ENCODE peak calls at places on chromosomes 4 and X, in seven cellular contexts. One of them, this sample, is unnamed.

GRCh38 chrX:9785944-9786741 is at the start of gene SHROOM2:
- DNase-seq in GM12878: no peak
- DNase-seq in GM23338: peak
- DNase-seq in K562: peak
- DNase-seq in endothelial cell of umbilical vein: no peak
- DNase-seq in HepG2: no peak
- DNase-seq in H1: no peak
- DNase-seq in this sample: no peak

GRCh38 chr4:884259-884658 is 47.9 kb downstream of the GAK start:
- DNase-seq in K562: no peak
- DNase-seq in endothelial cell of umbilical vein: no peak
- DNase-seq in GM12878: no peak
- DNase-seq in H1: no peak
- DNase-seq in HepG2: no peak
- DNase-seq in GM23338: no peak
- DNase-seq in this sample: no peak

GRCh38 chrX:110418220-110418856 is 59.7 kb downstream of the RTL9 start:
- DNase-seq in endothelial cell of umbilical vein: peak
- DNase-seq in HepG2: no peak
- DNase-seq in GM12878: no peak
- DNase-seq in GM23338: peak
- DNase-seq in H1: no peak
- DNase-seq in K562: peak
- DNase-seq in this sample: no peak

GRCh38 chr4:179059396-179059795 is 1617.2 kb upstream of the AGA start:
- DNase-seq in K562: no peak
- DNase-seq in H1: no peak
- DNase-seq in GM12878: no peak
- DNase-seq in endothelial cell of umbilical vein: no peak
- DNase-seq in HepG2: no peak
- DNase-seq in GM23338: no peak
- DNase-seq in this sample: no peak

GRCh38 chr4:56723201-56723605 is 42.1 kb upstream of the HOPX start:
- DNase-seq in GM12878: no peak
- DNase-seq in K562: no peak
- DNase-seq in H1: no peak
- DNase-seq in endothelial cell of umbilical vein: no peak
- DNase-seq in GM23338: no peak
- DNase-seq in HepG2: no peak
- DNase-seq in this sample: no peak

GRCh38 chr4:101201421-101201820 is 145.9 kb downstream of the PPP3CA start:
- DNase-seq in GM12878: no peak
- DNase-seq in H1: no peak
- DNase-seq in HepG2: no peak
- DNase-seq in endothelial cell of umbilical vein: no peak
- DNase-seq in GM23338: no peak
- DNase-seq in K562: no peak
- DNase-seq in this sample: no peak

GRCh38 chr4:54940996-54941395 is 184.4 kb downstream of the KDR start:
- DNase-seq in GM12878: no peak
- DNase-seq in HepG2: no peak
- DNase-seq in K562: no peak
- DNase-seq in endothelial cell of umbilical vein: no peak
- DNase-seq in H1: no peak
- DNase-seq in GM23338: no peak
- DNase-seq in this sample: no peak

GRCh38 chrX:35890699-35891098 is 28.8 kb upstream of the CFAP47 start:
- DNase-seq in H1: peak
- DNase-seq in endothelial cell of umbilical vein: no peak
- DNase-seq in HepG2: peak
- DNase-seq in GM23338: peak
- DNase-seq in K562: peak
- DNase-seq in GM12878: no peak
- DNase-seq in this sample: no peak

GRCh38 chrX:22922961-22923360 is 76.8 kb upstream of the DDX53 start:
- DNase-seq in GM23338: no peak
- DNase-seq in H1: no peak
- DNase-seq in K562: no peak
- DNase-seq in HepG2: no peak
- DNase-seq in GM12878: no peak
- DNase-seq in endothelial cell of umbilical vein: no peak
- DNase-seq in this sample: no peak

GRCh38 chr4:4860803-4861591 is 1.5 kb downstream of the MSX1 start:
- DNase-seq in K562: peak
- DNase-seq in GM12878: no peak
- DNase-seq in GM23338: peak
- DNase-seq in H1: no peak
- DNase-seq in HepG2: peak
- DNase-seq in endothelial cell of umbilical vein: peak
- DNase-seq in this sample: no peak

GRCh38 chrX:41491267-41492004 is 44.3 kb downstream of the NYX start:
- DNase-seq in GM12878: no peak
- DNase-seq in endothelial cell of umbilical vein: peak
- DNase-seq in HepG2: no peak
- DNase-seq in K562: no peak
- DNase-seq in GM23338: peak
- DNase-seq in H1: no peak
- DNase-seq in this sample: peak

GRCh38 chr4:153530284-153530995 is 64.3 kb downstream of the TMEM131L start:
- DNase-seq in GM23338: no peak
- DNase-seq in endothelial cell of umbilical vein: peak
- DNase-seq in GM12878: no peak
- DNase-seq in H1: no peak
- DNase-seq in HepG2: no peak
- DNase-seq in K562: no peak
- DNase-seq in this sample: no peak

GRCh38 chr4:40672528-40673522 is 43.2 kb upstream of the RBM47 start:
- DNase-seq in GM12878: peak
- DNase-seq in HepG2: peak
- DNase-seq in GM23338: peak
- DNase-seq in K562: no peak
- DNase-seq in H1: peak
- DNase-seq in endothelial cell of umbilical vein: peak
- DNase-seq in this sample: peak

GRCh38 chr4:88791274-88791673 is 93.6 kb upstream of the NAP1L5 start:
- DNase-seq in GM12878: no peak
- DNase-seq in K562: no peak
- DNase-seq in endothelial cell of umbilical vein: peak
- DNase-seq in GM23338: peak
- DNase-seq in HepG2: peak
- DNase-seq in H1: no peak
- DNase-seq in this sample: peak

GRCh38 chrX:150581093-150581775 is 12.8 kb downstream of the MTM1 start:
- DNase-seq in H1: no peak
- DNase-seq in endothelial cell of umbilical vein: peak
- DNase-seq in K562: no peak
- DNase-seq in GM12878: no peak
- DNase-seq in HepG2: peak
- DNase-seq in GM23338: no peak
- DNase-seq in this sample: peak

GRCh38 chrX:153361781-153362397 is 27.9 kb downstream of the ZNF275 start:
- DNase-seq in HepG2: no peak
- DNase-seq in endothelial cell of umbilical vein: no peak
- DNase-seq in GM12878: no peak
- DNase-seq in H1: no peak
- DNase-seq in GM23338: no peak
- DNase-seq in K562: no peak
- DNase-seq in this sample: no peak

GRCh38 chrX:153366119-153366518 is 32.2 kb downstream of the ZNF275 start:
- DNase-seq in GM23338: no peak
- DNase-seq in H1: no peak
- DNase-seq in GM12878: no peak
- DNase-seq in HepG2: no peak
- DNase-seq in K562: no peak
- DNase-seq in endothelial cell of umbilical vein: no peak
- DNase-seq in this sample: no peak

GRCh38 chrX:153370293-153371055 is 30.7 kb downstream of the PNMA6E start:
- DNase-seq in H1: no peak
- DNase-seq in HepG2: no peak
- DNase-seq in endothelial cell of umbilical vein: peak
- DNase-seq in GM23338: no peak
- DNase-seq in GM12878: no peak
- DNase-seq in K562: no peak
- DNase-seq in this sample: no peak

GRCh38 chrX:153366878-153367538 is 33.1 kb downstream of the ZNF275 start:
- DNase-seq in GM23338: no peak
- DNase-seq in HepG2: no peak
- DNase-seq in K562: no peak
- DNase-seq in H1: no peak
- DNase-seq in GM12878: no peak
- DNase-seq in endothelial cell of umbilical vein: no peak
- DNase-seq in this sample: no peak

GRCh38 chrX:153365670-153366069 is 31.7 kb downstream of the ZNF275 start:
- DNase-seq in HepG2: no peak
- DNase-seq in GM23338: no peak
- DNase-seq in H1: no peak
- DNase-seq in K562: no peak
- DNase-seq in endothelial cell of umbilical vein: no peak
- DNase-seq in GM12878: no peak
- DNase-seq in this sample: no peak
- TF ChIP-seq POLR2AphosphoS5 in HepG2: no peak
- TF ChIP-seq POLR2AphosphoS5 in GM23338: no peak
- TF ChIP-seq POLR2AphosphoS5 in H1: no peak
- TF ChIP-seq POLR2AphosphoS5 in K562: no peak
- TF ChIP-seq POLR2AphosphoS5 in endothelial cell of umbilical vein: no peak
- TF ChIP-seq POLR2AphosphoS5 in GM12878: no peak
- TF ChIP-seq POLR2AphosphoS5 in this sample: no peak

GRCh38 chr4:110628321-110629213 is 5.7 kb upstream of the PITX2 start:
- DNase-seq in GM23338: peak
- DNase-seq in HepG2: no peak
- DNase-seq in H1: no peak
- DNase-seq in GM12878: no peak
- DNase-seq in K562: no peak
- DNase-seq in endothelial cell of umbilical vein: no peak
- DNase-seq in this sample: no peak
- TF ChIP-seq EZH2 in GM23338: peak
- TF ChIP-seq EZH2 in HepG2: no peak
- TF ChIP-seq EZH2 in H1: no peak
- TF ChIP-seq EZH2 in GM12878: no peak
- TF ChIP-seq EZH2 in K562: no peak
- TF ChIP-seq EZH2 in endothelial cell of umbilical vein: peak
- TF ChIP-seq EZH2 in this sample: no peak

GRCh38 chr4:26285272-26285671 is 35.5 kb upstream of the RBPJ start:
- DNase-seq in GM23338: no peak
- DNase-seq in HepG2: no peak
- DNase-seq in GM12878: no peak
- DNase-seq in endothelial cell of umbilical vein: no peak
- DNase-seq in K562: no peak
- DNase-seq in H1: no peak
- DNase-seq in this sample: no peak

GRCh38 chr4:26287748-26288147 is 33.1 kb upstream of the RBPJ start:
- DNase-seq in endothelial cell of umbilical vein: no peak
- DNase-seq in HepG2: no peak
- DNase-seq in GM12878: no peak
- DNase-seq in H1: no peak
- DNase-seq in K562: no peak
- DNase-seq in GM23338: no peak
- DNase-seq in this sample: no peak

GRCh38 chr4:26289421-26289820 is 31.4 kb upstream of the RBPJ start:
- DNase-seq in H1: no peak
- DNase-seq in K562: no peak
- DNase-seq in HepG2: no peak
- DNase-seq in GM23338: no peak
- DNase-seq in GM12878: no peak
- DNase-seq in endothelial cell of umbilical vein: no peak
- DNase-seq in this sample: no peak

GRCh38 chr4:26290276-26290675 is 30.5 kb upstream of the RBPJ start:
- DNase-seq in K562: no peak
- DNase-seq in H1: no peak
- DNase-seq in GM23338: no peak
- DNase-seq in endothelial cell of umbilical vein: no peak
- DNase-seq in GM12878: no peak
- DNase-seq in HepG2: no peak
- DNase-seq in this sample: no peak

DNA sequence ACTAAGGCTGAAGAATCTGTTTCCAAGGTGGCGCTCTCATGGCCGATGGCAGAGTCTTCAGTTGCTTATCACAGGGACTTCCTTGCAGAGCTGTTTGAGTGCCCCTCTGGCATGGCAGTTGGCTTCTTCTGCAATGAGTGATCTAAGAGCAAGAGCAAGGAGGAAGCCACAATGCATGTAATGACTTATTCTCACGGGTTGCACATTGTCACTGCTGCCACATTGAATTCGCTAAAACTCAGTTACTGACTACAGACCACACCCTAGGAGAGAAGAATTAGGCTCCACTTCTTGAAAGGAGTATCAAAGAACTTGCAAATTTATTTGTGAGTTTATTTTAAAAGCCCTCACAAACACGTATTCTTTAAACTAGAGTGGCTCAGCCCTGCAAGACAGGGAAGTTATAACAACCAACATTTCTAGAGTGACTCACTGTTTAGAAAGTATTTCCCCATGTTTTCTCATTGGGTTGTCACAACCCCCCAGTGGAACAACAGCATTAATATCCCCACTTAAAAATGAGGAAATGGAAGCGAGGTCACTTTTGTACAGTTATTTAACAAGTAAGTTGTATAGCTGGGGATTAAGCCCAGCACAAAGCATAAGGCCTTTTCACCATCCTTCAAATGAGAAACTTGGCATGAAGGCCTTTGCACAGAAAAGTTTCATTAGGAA is 32.4 kb upstream of the RBPJ start:
- DNase-seq in K562: no peak
- DNase-seq in GM12878: peak
- DNase-seq in GM23338: no peak
- DNase-seq in endothelial cell of umbilical vein: no peak
- DNase-seq in H1: no peak
- DNase-seq in HepG2: no peak
- DNase-seq in this sample: no peak
- TF ChIP-seq POLR2AphosphoS5 in K562: no peak
- TF ChIP-seq POLR2AphosphoS5 in GM12878: no peak
- TF ChIP-seq POLR2AphosphoS5 in GM23338: no peak
- TF ChIP-seq POLR2AphosphoS5 in endothelial cell of umbilical vein: no peak
- TF ChIP-seq POLR2AphosphoS5 in H1: no peak
- TF ChIP-seq POLR2AphosphoS5 in HepG2: no peak
- TF ChIP-seq POLR2AphosphoS5 in this sample: no peak

GRCh38 chr4:8871417-8872401 is at the start of gene HMX1:
- DNase-seq in K562: no peak
- DNase-seq in GM23338: peak
- DNase-seq in HepG2: no peak
- DNase-seq in H1: no peak
- DNase-seq in endothelial cell of umbilical vein: no peak
- DNase-seq in GM12878: no peak
- DNase-seq in this sample: no peak

GRCh38 chr4:8870647-8871416 is 807 bp downstream of the HMX1 start:
- DNase-seq in K562: no peak
- DNase-seq in GM23338: peak
- DNase-seq in HepG2: no peak
- DNase-seq in endothelial cell of umbilical vein: no peak
- DNase-seq in GM12878: no peak
- DNase-seq in H1: no peak
- DNase-seq in this sample: no peak

GRCh38 chr4:8874896-8875680 is 3.4 kb upstream of the HMX1 start:
- DNase-seq in endothelial cell of umbilical vein: no peak
- DNase-seq in GM12878: no peak
- DNase-seq in K562: no peak
- DNase-seq in GM23338: no peak
- DNase-seq in H1: no peak
- DNase-seq in HepG2: no peak
- DNase-seq in this sample: no peak

GRCh38 chr4:8874003-8874895 is 2.6 kb upstream of the HMX1 start:
- DNase-seq in K562: no peak
- DNase-seq in GM12878: no peak
- DNase-seq in HepG2: no peak
- DNase-seq in endothelial cell of umbilical vein: no peak
- DNase-seq in GM23338: no peak
- DNase-seq in H1: no peak
- DNase-seq in this sample: no peak

GRCh38 chr4:8872402-8873291 is 1.0 kb upstream of the HMX1 start:
- DNase-seq in HepG2: no peak
- DNase-seq in H1: no peak
- DNase-seq in K562: no peak
- DNase-seq in endothelial cell of umbilical vein: no peak
- DNase-seq in GM12878: no peak
- DNase-seq in GM23338: peak
- DNase-seq in this sample: no peak
- TF ChIP-seq EZH2 in HepG2: peak
- TF ChIP-seq EZH2 in H1: peak
- TF ChIP-seq EZH2 in K562: no peak
- TF ChIP-seq EZH2 in endothelial cell of umbilical vein: peak
- TF ChIP-seq EZH2 in GM12878: no peak
- TF ChIP-seq EZH2 in GM23338: peak
- TF ChIP-seq EZH2 in this sample: no peak